ENCODE peak calls at places on chromosomes 4 and X, in five cellular contexts. G is activated CD8-positive, alpha-beta memory T cell treated with anti-CD3 and anti-CD28 coated beads for 1 hour; L is uterus; A is activated T-helper 1 cell treated with anti-CD3 and anti-CD28 coated beads, Interleukin-2, amount 50 U/mL, for 16 hours; M is activated T-cell treated with anti-CD3 and anti-CD28 coated beads, Interleukin-2, amount 50 U/mL, for 72 hours. K is an unnamed sample.
A peak's percentile ranks its signal among the peaks of the same experiment; 100 is the strongest.

GRCh38 chrX:130413415-130413814 is 11.6 kb downstream of the RBMX2 start:
- DNase-seq in G (no peak), L (peak; percentile 21), A (no peak), M (no peak), K (no peak)

GRCh38 chr4:137307806-137308205 is 224.5 kb downstream of the PCDH18 start:
- DNase-seq in L (peak; percentile 21), M (no peak), G (no peak), A (no peak), K (no peak)

GRCh38 chr4:184440593-184441358 is 33.6 kb downstream of the IRF2 start:
- DNase-seq in A (no peak), G (no peak), M (no peak), L (no peak), K (no peak)

GRCh38 chr4:151777471-151777870 is 16.7 kb upstream of the GATB start:
- DNase-seq in M (no peak), G (no peak), A (no peak), L (no peak), K (no peak)

GRCh38 chrX:25878806-25879205 is 259.3 kb upstream of the MAGEB18 start:
- DNase-seq in M (no peak), G (no peak), L (no peak), A (no peak), K (no peak)

GRCh38 chr4:73764513-73764912 is 24.1 kb downstream of the CXCL8 start:
- DNase-seq in L (no peak), M (no peak), G (no peak), A (no peak), K (no peak)

GRCh38 chr4:71292228-71292627 is 46.6 kb upstream of the SLC4A4 start:
- DNase-seq in M (no peak), L (no peak), G (no peak), A (no peak), K (no peak)

GRCh38 chrX:70525733-70526132 is 81.1 kb downstream of the DLG3 start:
- DNase-seq in L (no peak), G (no peak), A (no peak), M (no peak), K (no peak)

GRCh38 chr4:83174844-83175414 is 60.4 kb upstream of the PLAC8 start:
- DNase-seq in M (no peak), A (no peak), G (no peak), L (no peak), K (no peak)

GRCh38 chrX:18886344-18887161 is 97.4 kb downstream of the PHKA2 start:
- DNase-seq in L (peak; percentile 76), G (no peak), A (no peak), M (peak; percentile 58), K (peak; percentile 70)

GRCh38 chrX:78321809-78322208 is 5.6 kb downstream of the CYSLTR1 start:
- DNase-seq in A (peak; percentile 6), L (peak; percentile 14), G (no peak), M (peak; percentile 39), K (no peak)

GRCh38 chrX:10549280-10549679 is 71.1 kb downstream of the MID1 start:
- DNase-seq in M (no peak), L (no peak), A (no peak), G (no peak), K (peak; percentile 67)

GRCh38 chr4:8746523-8747466 is 124.8 kb downstream of the HMX1 start:
- DNase-seq in G (no peak), A (no peak), L (no peak), M (no peak), K (no peak)

GRCh38 chr4:2787230-2788100 is 5.4 kb upstream of the SH3BP2 start:
- DNase-seq in M (peak; percentile 57), L (no peak), A (no peak), G (no peak), K (no peak)

GRCh38 chrX:21770631-21771321 is 12.9 kb upstream of the SMPX start:
- DNase-seq in L (no peak), A (no peak), M (no peak), G (no peak), K (no peak)

GRCh38 chrX:138711399-138712347 is at the start of gene FGF13:
- DNase-seq in L (peak; percentile 25), M (peak; percentile 1), G (no peak), A (no peak), K (no peak)

GRCh38 chr4:73308286-73308685 is 49.7 kb upstream of the ANKRD17 start:
- DNase-seq in L (no peak), M (no peak), A (no peak), G (no peak), K (no peak)

GRCh38 chr4:82491251-82491960 is 61.0 kb downstream of the ENOPH1 start:
- DNase-seq in M (no peak), G (no peak), L (no peak), A (no peak), K (peak; percentile 88)

GRCh38 chr4:5753766-5754528 is 42.9 kb downstream of the EVC start:
- DNase-seq in A (no peak), L (no peak), M (no peak), G (no peak), K (no peak)

GRCh38 chr4:78560296-78560963 is 8.9 kb downstream of the ANXA3 start:
- DNase-seq in A (no peak), G (no peak), L (no peak), M (no peak), K (no peak)

GRCh38 chr4:80189956-80190671 is 7.2 kb upstream of the PRDM8 start:
- DNase-seq in L (no peak), G (no peak), A (no peak), M (no peak), K (no peak)